ENCODE peak calls at places on chromosomes 13 and 19, in seven cellular contexts. N is lower leg skin, H is transverse colon, T is HCT116, U is NB4, P is Peyer's patch, I is esophagus squamous epithelium. K is an unnamed sample.

GRCh38 chr19:45400192-45400591 is 4.7 kb downstream of the PPP1R13L start:
- DNase-seq in N (no peak), H (no peak), T (no peak), U (no peak), P (no peak), I (no peak), K (no peak)

GRCh38 chr13:27487776-27488175 is 37.4 kb upstream of the MTIF3 start:
- DNase-seq in I (no peak), N (no peak), H (no peak), U (no peak), P (no peak), T (no peak), K (no peak)

GRCh38 chr19:18173054-18173571 is 500 bp upstream of the IFI30 start:
- DNase-seq in U (peak; percentile 75), T (no peak), H (peak; percentile 57), N (peak; percentile 92), P (no peak), I (no peak), K (no peak)

GRCh38 chr19:34067861-34068271 is 104.4 kb upstream of the LSM14A start:
- DNase-seq in P (no peak), I (no peak), N (no peak), T (peak; percentile 54), H (no peak), U (no peak), K (peak; percentile 80)

GRCh38 chr19:41746593-41747227 is 8.6 kb upstream of the CEACAM6 start:
- DNase-seq in I (no peak), H (peak; percentile 78), P (peak; percentile 55), N (peak; percentile 49), T (peak; percentile 47), U (peak; percentile 64), K (peak; percentile 48)

GRCh38 chr13:72259528-72259927 is 392.5 kb upstream of the DACH1 start:
- DNase-seq in U (no peak), I (no peak), N (no peak), T (no peak), P (no peak), H (no peak), K (no peak)

GRCh38 chr19:17473041-17473440 is 2.7 kb downstream of the SLC27A1 start:
- DNase-seq in T (peak; percentile 35), P (no peak), H (no peak), I (no peak), N (no peak), U (peak; percentile 93), K (no peak)

GRCh38 chr19:41774515-41774980 is 19.2 kb downstream of the CEACAM6 start:
- DNase-seq in I (no peak), U (no peak), H (peak; percentile 84), N (no peak), T (peak; percentile 88), P (peak; percentile 79), K (no peak)

GRCh38 chr13:109700176-109700575 is 86.2 kb downstream of the IRS2 start:
- DNase-seq in U (peak; percentile 99), T (no peak), P (peak; percentile 87), N (peak; percentile 93), I (no peak), H (peak; percentile 91), K (peak; percentile 17)

GRCh38 chr19:18119243-18120105 is 21.9 kb downstream of the MAST3 start:
- DNase-seq in P (no peak), T (no peak), I (no peak), N (no peak), H (peak; percentile 42), U (no peak), K (no peak)

GRCh38 chr19:47036233-47036651 is 12.2 kb downstream of the TMEM160 start:
- DNase-seq in I (no peak), N (no peak), P (peak; percentile 70), T (no peak), U (peak; percentile 93), H (peak; percentile 77), K (no peak)

GRCh38 chr13:32587774-32588165 is 1.5 kb downstream of the PDS5B start:
- DNase-seq in P (no peak), N (no peak), H (no peak), I (no peak), U (peak; percentile 71), T (no peak), K (no peak)

GRCh38 chr13:37868691-37869505 is 674 bp downstream of the TRPC4 start:
- DNase-seq in T (no peak), I (no peak), H (no peak), P (no peak), U (no peak), N (no peak), K (no peak)

GRCh38 chr19:39125554-39126311 is at the start of gene PAK4:
- DNase-seq in P (peak; percentile 98), H (peak; percentile 98), N (peak; percentile 99), T (peak; percentile 96), I (peak; percentile 80), U (peak; percentile 94), K (peak; percentile 99)
- TF ChIP-seq POLR2A in P (peak; percentile 66), H (peak; percentile 80), N (no peak), T (peak; percentile 51), I (no peak), U (peak; percentile 40), K (peak; percentile 90)

DNA sequence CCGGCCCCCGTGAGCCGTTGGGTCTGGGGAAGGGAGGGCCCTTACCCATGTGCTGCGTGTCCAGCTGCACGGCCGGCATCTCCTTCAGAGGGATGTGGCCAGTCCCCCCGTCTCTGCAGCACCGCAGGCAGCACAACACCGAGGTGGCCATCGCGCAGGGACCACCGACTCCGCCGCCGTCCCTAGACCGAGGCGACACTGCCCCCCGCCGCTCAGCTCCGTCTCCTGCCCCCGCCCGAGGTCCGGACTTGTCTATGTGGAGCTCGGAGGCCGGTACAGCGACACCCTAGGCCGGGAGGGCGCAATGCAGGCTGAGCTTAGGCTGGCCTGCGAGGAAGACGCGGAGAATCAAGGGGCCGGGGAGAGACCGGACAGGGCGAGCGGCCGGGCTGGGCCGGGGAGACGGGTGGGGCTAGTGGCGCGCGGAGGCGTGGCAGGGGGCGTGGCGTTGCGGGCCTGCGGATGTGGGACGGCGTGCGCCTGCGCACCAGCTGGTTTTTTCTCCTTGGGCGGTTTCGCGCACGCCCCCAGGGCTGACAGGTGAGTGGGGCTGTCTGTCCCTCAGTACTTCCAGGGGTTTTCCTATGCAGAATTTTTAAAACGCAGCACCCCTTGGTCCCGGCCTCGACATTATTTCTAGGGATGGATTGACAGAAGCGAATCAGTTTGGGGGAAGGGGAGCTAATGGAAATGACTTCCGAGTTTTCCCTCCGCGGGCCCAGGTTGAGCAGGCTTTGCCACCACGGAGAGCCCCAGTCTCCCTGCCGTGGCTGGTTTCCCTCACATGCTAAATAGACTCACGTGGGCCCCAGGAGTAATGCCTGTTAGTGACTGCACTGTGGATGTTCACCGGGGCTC is at the start of gene SPRYD7:
- DNase-seq in U (peak; percentile 99), P (peak; percentile 99), N (peak; percentile 99), T (peak; percentile 97), I (peak; percentile 83), H (peak; percentile 99), K (peak; percentile 73)
- TF ChIP-seq POLR2A in U (peak; percentile 72), P (peak; percentile 56), N (no peak), T (no peak), I (no peak), H (peak; percentile 80), K (peak; percentile 68)

GRCh38 chr19:39407394-39407643 is 672 bp downstream of the ZFP36 start:
- DNase-seq in T (no peak), N (no peak), U (no peak), H (no peak), P (no peak), I (peak; percentile 39), K (no peak)

GRCh38 chr19:39409207-39409885 is 2.7 kb downstream of the ZFP36 start:
- DNase-seq in T (peak; percentile 90), I (peak; percentile 79), P (peak; percentile 97), N (peak; percentile 98), U (peak; percentile 72), H (peak; percentile 96), K (peak; percentile 75)

GRCh38 chr19:39407644-39408391 is 1.2 kb downstream of the ZFP36 start:
- DNase-seq in I (no peak), H (peak; percentile 82), U (no peak), N (peak; percentile 94), P (peak; percentile 83), T (no peak), K (no peak)

GRCh38 chr19:39409886-39410619 is 2.4 kb upstream of the PLEKHG2 start:
- DNase-seq in P (peak; percentile 86), U (peak; percentile 80), T (peak; percentile 54), H (peak; percentile 85), I (no peak), N (peak; percentile 95), K (no peak)

DNA sequence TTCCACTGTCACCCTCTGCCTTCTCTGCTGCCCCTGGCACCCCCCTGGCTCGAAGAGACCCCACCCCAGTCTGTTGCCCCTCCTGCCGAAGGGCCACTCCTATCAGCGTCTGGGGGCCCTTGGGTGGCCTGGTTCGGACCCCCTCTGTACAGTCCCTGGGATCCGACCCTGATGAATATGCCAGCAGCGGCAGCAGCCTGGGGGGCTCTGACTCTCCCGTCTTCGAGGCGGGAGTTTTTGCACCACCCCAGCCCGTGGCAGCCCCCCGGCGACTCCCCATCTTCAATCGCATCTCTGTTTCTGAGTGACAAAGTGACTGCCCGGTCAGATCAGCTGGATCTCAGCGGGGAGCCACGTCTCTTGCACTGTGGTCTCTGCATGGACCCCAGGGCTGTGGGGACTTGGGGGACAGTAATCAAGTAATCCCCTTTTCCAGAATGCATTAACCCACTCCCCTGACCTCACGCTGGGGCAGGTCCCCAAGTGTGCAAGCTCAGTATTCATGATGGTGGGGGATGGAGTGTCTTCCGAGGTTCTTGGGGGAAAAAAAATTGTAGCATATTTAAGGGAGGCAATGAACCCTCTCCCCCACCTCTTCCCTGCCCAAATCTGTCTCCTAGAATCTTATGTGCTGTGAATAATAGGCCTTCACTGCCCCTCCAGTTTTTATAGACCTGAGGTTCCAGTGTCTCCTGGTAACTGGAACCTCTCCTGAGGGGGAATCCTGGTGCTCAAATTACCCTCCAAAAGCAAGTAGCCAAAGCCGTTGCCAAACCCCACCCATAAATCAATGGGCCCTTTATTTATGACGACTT is 2.0 kb downstream of the ZFP36 start:
- DNase-seq in H (peak; percentile 61), N (no peak), P (no peak), I (no peak), U (no peak), T (peak; percentile 68), K (no peak)
- TF ChIP-seq POLR2A in H (peak; percentile 29), N (no peak), P (peak; percentile 25), I (no peak), U (no peak), T (no peak), K (no peak)

GRCh38 chr19:6736169-6736916 is 1.0 kb downstream of the GPR108 start:
- DNase-seq in I (peak; percentile 45), N (peak; percentile 94), T (peak; percentile 81), U (peak; percentile 89), P (peak; percentile 83), H (peak; percentile 84), K (peak; percentile 63)
- TF ChIP-seq POLR2A in I (no peak), N (no peak), T (peak; percentile 39), U (peak; percentile 38), P (no peak), H (peak; percentile 46), K (no peak)

DNA sequence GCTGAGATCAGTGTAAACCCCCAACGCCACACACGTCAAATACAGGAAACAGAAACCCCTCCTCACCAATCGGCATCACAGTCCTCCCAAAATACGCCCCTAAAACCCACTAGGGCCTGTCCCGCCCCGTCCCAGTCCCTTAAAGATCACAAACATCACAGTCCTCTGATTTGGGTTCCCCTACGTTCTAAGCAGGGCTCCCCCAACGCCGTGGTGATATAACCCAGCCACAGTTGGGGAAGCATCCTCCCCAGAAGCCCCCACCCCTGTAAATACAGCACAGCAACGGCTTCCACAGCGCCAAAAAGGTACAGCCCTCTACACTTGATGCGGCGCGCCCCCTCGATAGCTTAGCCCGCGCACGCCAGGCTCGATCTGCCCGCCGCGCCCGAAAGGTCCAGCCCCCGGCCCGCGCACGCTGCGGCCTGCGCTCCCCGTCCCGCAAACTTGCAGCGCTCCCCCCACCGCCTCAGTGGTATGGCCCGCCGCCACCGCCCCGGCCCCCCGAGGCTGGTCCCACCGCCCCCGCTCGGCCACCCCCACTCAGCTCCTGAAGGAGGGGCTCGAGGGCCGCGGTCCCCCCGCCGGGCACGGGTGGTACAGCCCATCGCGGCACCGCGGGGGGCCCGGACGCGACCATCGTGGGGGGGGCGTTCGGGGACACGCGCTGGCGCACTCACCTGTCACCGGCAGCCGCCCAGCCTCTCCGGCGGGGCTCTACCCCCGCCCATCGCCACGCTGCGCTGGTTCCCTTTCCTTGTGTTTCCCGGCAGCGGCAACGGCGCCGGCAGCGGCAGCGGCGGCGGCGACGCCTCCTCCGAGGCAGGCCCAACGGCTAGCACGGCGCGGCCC is at the start of gene AKT2:
- DNase-seq in P (no peak), T (no peak), N (no peak), H (no peak), I (no peak), U (peak; percentile 79), K (peak; percentile 72)
- TF ChIP-seq POLR2A in P (no peak), T (no peak), N (no peak), H (peak; percentile 18), I (no peak), U (peak; percentile 34), K (peak; percentile 22)